ENCODE peak calls at places on chromosome 22, in six cellular contexts. E is HCT116, H is mucosa of descending colon, G is testis, I is heart left ventricle, L is IMR-90. K is an unnamed sample.

GRCh38 chr22:42816339-42816738 is 40.7 kb downstream of the ARFGAP3 start:
- DNase-seq in H (no peak), E (no peak), L (no peak), G (no peak), I (no peak), K (no peak)

GRCh38 chr22:30486118-30486517 is 14.3 kb upstream of the SEC14L3 start:
- DNase-seq in G (no peak), H (no peak), E (no peak), L (no peak), I (no peak), K (no peak)

GRCh38 chr22:26041931-26042330 is 127.3 kb upstream of the SEZ6L start:
- DNase-seq in G (no peak), H (no peak), E (no peak), L (no peak), I (no peak), K (no peak)

GRCh38 chr22:42930810-42931420 is 73.8 kb upstream of the ARFGAP3 start:
- DNase-seq in L (peak; percentile 52), I (no peak), G (no peak), E (peak; percentile 46), H (no peak), K (no peak)

GRCh38 chr22:44711236-44711560 is 9.2 kb downstream of the PRR5 start:
- DNase-seq in G (no peak), E (no peak), I (no peak), L (no peak), H (no peak), K (no peak)

GRCh38 chr22:50170453-50171318 is at the start of gene PANX2:
- DNase-seq in E (no peak), I (no peak), H (peak; percentile 38), G (no peak), L (no peak), K (no peak)

GRCh38 chr22:43094085-43094484 is 4.9 kb upstream of the TTLL1 start:
- DNase-seq in L (peak; percentile 18), G (peak; percentile 20), E (no peak), H (peak; percentile 75), I (peak; percentile 43), K (no peak)

GRCh38 chr22:33007485-33007884 is 50.7 kb downstream of the SYN3 start:
- DNase-seq in G (no peak), I (no peak), L (no peak), E (no peak), H (no peak), K (no peak)

GRCh38 chr22:42692239-42693054 is 28.2 kb downstream of the A4GALT start:
- DNase-seq in I (no peak), L (no peak), H (peak; percentile 56), E (no peak), G (no peak), K (no peak)

GRCh38 chr22:50209893-50210292 is 9.1 kb downstream of the SELENOO start:
- DNase-seq in L (peak; percentile 57), H (peak; percentile 63), E (no peak), G (peak; percentile 78), I (no peak), K (no peak)

GRCh38 chr22:43862074-43862881 is at the start of gene SULT4A1:
- DNase-seq in G (peak; percentile 69), H (peak; percentile 34), I (no peak), E (peak; percentile 19), L (peak; percentile 54), K (no peak)

GRCh38 chr22:24066260-24066659 is 55.2 kb downstream of the CABIN1 start:
- DNase-seq in E (no peak), H (no peak), L (no peak), I (peak; percentile 35), G (no peak), K (no peak)

GRCh38 chr22:24068717-24069116 is 57.6 kb downstream of the CABIN1 start:
- DNase-seq in I (no peak), G (no peak), L (no peak), H (no peak), E (no peak), K (no peak)

GRCh38 chr22:24068377-24068680 is 57.2 kb downstream of the CABIN1 start:
- DNase-seq in G (no peak), L (no peak), E (no peak), H (no peak), I (no peak), K (no peak)

GRCh38 chr22:24066872-24067271 is 55.8 kb downstream of the CABIN1 start:
- DNase-seq in G (no peak), H (peak; percentile 75), L (no peak), I (no peak), E (no peak), K (no peak)

GRCh38 chr22:24067587-24068376 is 56.7 kb downstream of the CABIN1 start:
- DNase-seq in H (no peak), L (no peak), I (no peak), G (no peak), E (no peak), K (no peak)
- H3K36me3 ChIP-seq in H (no peaks in the 10 kb centered on the region), L (peaks cover 57% of the 10 kb centered on the region), I (peaks cover 20% of the 10 kb centered on the region), G (no peaks in the 10 kb centered on the region), E (peaks cover 43% of the 10 kb centered on the region), K (no peaks in the 10 kb centered on the region)

GRCh38 chr22:37635157-37635556 is 4.3 kb upstream of the SH3BP1 start:
- DNase-seq in I (no peak), E (no peak), H (no peak), G (no peak), L (no peak), K (no peak)
- H3K4me1 ChIP-seq in I (peaks cover 46% of the 10 kb centered on the region), E (peaks cover 23% of the 10 kb centered on the region), H (peaks cover 61% of the 10 kb centered on the region), G (peaks cover 44% of the 10 kb centered on the region), L (peaks cover 42% of the 10 kb centered on the region), K (peaks cover 66% of the 10 kb centered on the region)

GRCh38 chr22:19062139-19062789 is 59.9 kb downstream of the DGCR2 start:
- DNase-seq in L (peak; percentile 23), G (no peak), E (no peak), H (no peak), I (no peak), K (no peak)
- H3K36me3 ChIP-seq in L (peaks cover 22% of the 10 kb centered on the region), G (no peaks in the 10 kb centered on the region), E (peaks cover 7% of the 10 kb centered on the region), H (peaks cover 8% of the 10 kb centered on the region), I (peaks cover 54% of the 10 kb centered on the region), K (peaks cover 67% of the 10 kb centered on the region)

DNA sequence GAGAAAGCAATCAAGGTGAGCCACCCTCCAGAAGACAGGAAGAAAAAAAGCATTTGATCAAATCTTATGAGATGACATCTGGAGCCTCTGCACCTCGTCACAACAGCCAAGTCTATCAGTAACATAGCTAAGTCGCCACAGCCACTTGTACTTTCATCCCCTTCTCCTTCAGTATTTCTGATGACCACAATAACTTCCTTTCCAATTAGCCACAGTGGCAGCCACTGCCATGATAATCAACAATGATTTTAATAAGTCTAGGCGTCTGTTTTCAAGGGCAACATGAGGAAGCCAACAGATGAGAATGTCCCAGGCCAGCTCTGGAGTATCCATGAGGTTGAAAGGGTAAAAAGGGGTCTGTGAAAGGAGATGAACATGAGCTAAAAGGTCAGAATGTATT is 29.9 kb downstream of the RBFOX2 start:
- DNase-seq in H (no peak), I (no peak), G (no peak), L (no peak), E (no peak), K (no peak)
- H3K4me1 ChIP-seq in H (no peaks in the 10 kb centered on the region), I (peaks cover 64% of the 10 kb centered on the region), G (peaks cover 15% of the 10 kb centered on the region), L (peaks cover 19% of the 10 kb centered on the region), E (peaks cover 12% of the 10 kb centered on the region), K (peaks cover 47% of the 10 kb centered on the region)

DNA sequence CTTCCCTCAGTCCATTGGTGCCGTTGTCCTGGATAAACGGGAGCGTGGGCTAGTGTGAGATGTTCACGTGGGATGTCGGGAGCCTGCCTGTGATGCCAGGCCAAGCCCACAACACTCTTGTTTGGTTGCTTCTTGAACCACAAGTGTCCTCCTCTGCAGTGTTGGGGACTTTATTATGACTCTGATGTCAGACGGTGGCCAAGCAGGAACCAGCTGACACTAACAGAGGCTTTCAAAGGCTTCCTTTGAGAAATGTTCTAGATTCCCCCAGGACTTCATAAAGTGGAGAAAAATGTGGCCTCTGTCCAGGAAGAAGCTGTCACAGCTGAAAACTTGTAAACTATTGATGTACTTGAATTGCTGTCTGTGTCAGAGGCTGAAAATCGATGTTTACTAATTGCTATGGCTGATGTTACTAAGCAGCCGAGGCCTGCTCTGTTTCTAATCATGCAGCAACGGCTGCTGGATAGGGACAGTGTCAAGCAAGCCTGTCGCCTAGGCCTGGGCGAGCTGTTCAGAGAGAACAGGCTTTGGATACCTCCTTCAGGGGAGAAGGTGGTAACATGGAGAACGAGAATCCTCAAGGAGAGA is 131.7 kb downstream of the TBC1D22A start:
- DNase-seq in E (no peak), H (no peak), G (peak; percentile 2), L (peak; percentile 45), I (no peak), K (no peak)
- H3K36me3 ChIP-seq in E (peaks cover 3% of the 10 kb centered on the region), H (no peaks in the 10 kb centered on the region), G (no peaks in the 10 kb centered on the region), L (peaks cover 11% of the 10 kb centered on the region), I (no peaks in the 10 kb centered on the region), K (no peaks in the 10 kb centered on the region)

GRCh38 chr22:37500745-37501144 is 14.6 kb upstream of the MFNG start:
- DNase-seq in I (no peak), H (no peak), G (no peak), L (no peak), E (no peak), K (no peak)
- H3K4me1 ChIP-seq in I (peaks cover 68% of the 10 kb centered on the region), H (peaks cover 59% of the 10 kb centered on the region), G (peaks cover 52% of the 10 kb centered on the region), L (peaks cover 24% of the 10 kb centered on the region), E (peaks cover 57% of the 10 kb centered on the region), K (peaks cover 21% of the 10 kb centered on the region)

GRCh38 chr22:31893460-31893859 is 50.9 kb upstream of the YWHAH start:
- DNase-seq in G (no peak), I (no peak), H (no peak), E (no peak), L (no peak), K (no peak)

GRCh38 chr22:31897842-31898241 is 46.5 kb upstream of the YWHAH start:
- DNase-seq in G (no peak), L (peak; percentile 55), H (no peak), E (no peak), I (no peak), K (no peak)

GRCh38 chr22:31898406-31898805 is 45.9 kb upstream of the YWHAH start:
- DNase-seq in L (no peak), I (no peak), E (no peak), G (no peak), H (no peak), K (no peak)

GRCh38 chr22:31896472-31896871 is 47.9 kb upstream of the YWHAH start:
- DNase-seq in I (no peak), L (no peak), H (no peak), G (no peak), E (no peak), K (no peak)

GRCh38 chr22:31895317-31896133 is 48.8 kb upstream of the YWHAH start:
- DNase-seq in I (no peak), G (no peak), L (peak; percentile 15), E (no peak), H (no peak), K (no peak)
- H3K36me3 ChIP-seq in I (peaks cover 19% of the 10 kb centered on the region), G (no peaks in the 10 kb centered on the region), L (peaks cover 6% of the 10 kb centered on the region), E (peaks cover 10% of the 10 kb centered on the region), H (no peaks in the 10 kb centered on the region), K (peaks cover 35% of the 10 kb centered on the region)

DNA sequence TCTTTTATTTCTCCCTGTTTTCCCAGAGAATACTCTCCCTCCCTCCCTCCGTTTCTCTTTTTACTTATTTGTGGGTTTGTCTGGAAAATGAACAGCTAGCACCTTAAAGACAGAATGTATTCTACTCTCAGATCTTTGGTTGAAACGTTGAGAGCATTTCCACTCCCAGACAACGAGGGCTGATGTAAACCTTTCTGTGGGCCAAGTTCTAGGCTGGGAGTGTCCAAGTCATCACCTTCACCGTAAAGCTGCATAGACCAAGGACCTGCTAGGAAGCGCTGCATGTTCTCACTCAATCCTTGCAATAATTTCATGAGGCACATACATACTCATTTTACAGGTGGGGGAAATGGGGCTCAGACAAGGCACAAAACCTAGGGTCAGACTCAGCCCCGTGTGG is 32.4 kb downstream of the MYH9 start:
- DNase-seq in E (no peak), L (peak; percentile 52), G (no peak), H (peak; percentile 3), I (no peak), K (no peak)
- H3K4me1 ChIP-seq in E (peaks cover 60% of the 10 kb centered on the region), L (peaks cover 70% of the 10 kb centered on the region), G (peaks cover 53% of the 10 kb centered on the region), H (peaks cover 69% of the 10 kb centered on the region), I (peaks cover 97% of the 10 kb centered on the region), K (peaks cover 99% of the 10 kb centered on the region)

K was measured in vagina.